ENCODE peak calls at places on chromosomes 1 and 21, in five cellular contexts. One of them, this sample, is unnamed.
A peak's percentile ranks its signal among the peaks of the same experiment; 100 is the strongest.

GRCh38 chr1:39036678-39037077 is 10.5 kb downstream of the NDUFS5 start:
- DNase-seq in HL-60: no peak
- DNase-seq in GM12892: no peak
- DNase-seq in K562: no peak
- DNase-seq in stomach: no peak
- DNase-seq in this sample: no peak

GRCh38 chr1:78511334-78511733 is 20.6 kb downstream of the PTGFR start:
- DNase-seq in HL-60: no peak
- DNase-seq in GM12892: no peak
- DNase-seq in K562: no peak
- DNase-seq in stomach: no peak
- DNase-seq in this sample: no peak

GRCh38 chr1:234943801-234944402 is 184.7 kb downstream of the TOMM20 start:
- DNase-seq in HL-60: no peak
- DNase-seq in GM12892: no peak
- DNase-seq in K562: no peak
- DNase-seq in stomach: no peak
- DNase-seq in this sample: no peak

GRCh38 chr1:98870959-98871903 is 133.4 kb downstream of the PLPPR5 start:
- DNase-seq in HL-60: peak; percentile 67
- DNase-seq in GM12892: no peak
- DNase-seq in K562: no peak
- DNase-seq in stomach: no peak
- DNase-seq in this sample: no peak

GRCh38 chr1:43935711-43936427 is 2.3 kb downstream of the ARTN start:
- DNase-seq in HL-60: no peak
- DNase-seq in GM12892: no peak
- DNase-seq in K562: no peak
- DNase-seq in stomach: peak; percentile 48
- DNase-seq in this sample: peak; percentile 69

GRCh38 chr21:18251065-18251464 is 6.4 kb downstream of the CHODL start:
- DNase-seq in HL-60: no peak
- DNase-seq in GM12892: no peak
- DNase-seq in K562: no peak
- DNase-seq in stomach: no peak
- DNase-seq in this sample: no peak

GRCh38 chr1:206445116-206445515 is 25.2 kb upstream of the IKBKE start:
- DNase-seq in HL-60: no peak
- DNase-seq in GM12892: no peak
- DNase-seq in K562: no peak
- DNase-seq in stomach: no peak
- DNase-seq in this sample: no peak

GRCh38 chr21:18275740-18276139 is 31.1 kb downstream of the CHODL start:
- DNase-seq in HL-60: no peak
- DNase-seq in GM12892: no peak
- DNase-seq in K562: no peak
- DNase-seq in stomach: no peak
- DNase-seq in this sample: no peak

GRCh38 chr1:108627256-108627655 is 33.6 kb downstream of the HENMT1 start:
- DNase-seq in HL-60: no peak
- DNase-seq in GM12892: no peak
- DNase-seq in K562: no peak
- DNase-seq in stomach: no peak
- DNase-seq in this sample: no peak
- TF ChIP-seq POLR2AphosphoS5 in HL-60: no peak
- TF ChIP-seq POLR2AphosphoS5 in GM12892: no peak
- TF ChIP-seq POLR2AphosphoS5 in K562: no peak
- TF ChIP-seq POLR2AphosphoS5 in stomach: no peak
- TF ChIP-seq POLR2AphosphoS5 in this sample: no peak

GRCh38 chr1:226109829-226110248 is 47.3 kb downstream of the H3-3A start:
- DNase-seq in HL-60: peak; percentile 70
- DNase-seq in GM12892: peak; percentile 97
- DNase-seq in K562: peak; percentile 95
- DNase-seq in stomach: peak; percentile 88
- DNase-seq in this sample: peak; percentile 87
- TF ChIP-seq POLR2AphosphoS5 in HL-60: no peak
- TF ChIP-seq POLR2AphosphoS5 in GM12892: no peak
- TF ChIP-seq POLR2AphosphoS5 in K562: peak; percentile 52
- TF ChIP-seq POLR2AphosphoS5 in stomach: peak; percentile 39
- TF ChIP-seq POLR2AphosphoS5 in this sample: peak; percentile 65

DNA sequence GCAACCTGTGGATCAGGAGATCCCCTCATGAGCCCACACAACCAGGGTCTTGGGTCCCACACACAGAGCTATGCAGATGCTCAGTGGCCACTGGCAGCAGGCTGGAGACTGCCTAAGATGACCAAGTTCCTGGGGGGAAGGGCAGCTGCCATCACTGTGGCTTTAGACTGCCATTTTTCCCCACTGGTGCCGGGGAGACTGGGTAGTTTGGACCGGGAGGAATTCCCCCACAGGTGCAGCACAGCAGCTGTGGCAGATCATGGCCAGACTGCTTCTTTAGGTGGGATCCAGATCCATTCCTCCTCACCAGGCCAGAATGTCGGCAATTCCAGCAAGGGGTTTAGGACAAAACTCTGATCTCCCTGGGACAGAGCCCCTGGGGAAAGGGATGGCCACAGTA is 45.7 kb upstream of the HIVEP3 start:
- DNase-seq in HL-60: no peak
- DNase-seq in GM12892: no peak
- DNase-seq in K562: no peak
- DNase-seq in stomach: no peak
- DNase-seq in this sample: no peak
- TF ChIP-seq POLR2AphosphoS5 in HL-60: no peak
- TF ChIP-seq POLR2AphosphoS5 in GM12892: no peak
- TF ChIP-seq POLR2AphosphoS5 in K562: no peak
- TF ChIP-seq POLR2AphosphoS5 in stomach: no peak
- TF ChIP-seq POLR2AphosphoS5 in this sample: no peak

GRCh38 chr1:54221113-54221834 is 21.3 kb downstream of the MRPL37 start:
- DNase-seq in HL-60: no peak
- DNase-seq in GM12892: no peak
- DNase-seq in K562: no peak
- DNase-seq in stomach: no peak
- DNase-seq in this sample: no peak
- TF ChIP-seq POLR2AphosphoS5 in HL-60: no peak
- TF ChIP-seq POLR2AphosphoS5 in GM12892: peak; percentile 57
- TF ChIP-seq POLR2AphosphoS5 in K562: no peak
- TF ChIP-seq POLR2AphosphoS5 in stomach: no peak
- TF ChIP-seq POLR2AphosphoS5 in this sample: no peak

GRCh38 chr1:219385786-219386427 is 212.2 kb downstream of the LYPLAL1 start:
- DNase-seq in HL-60: peak; percentile 1
- DNase-seq in GM12892: peak; percentile 18
- DNase-seq in K562: peak; percentile 58
- DNase-seq in stomach: no peak
- DNase-seq in this sample: no peak
- TF ChIP-seq POLR2AphosphoS5 in HL-60: no peak
- TF ChIP-seq POLR2AphosphoS5 in GM12892: no peak
- TF ChIP-seq POLR2AphosphoS5 in K562: no peak
- TF ChIP-seq POLR2AphosphoS5 in stomach: no peak
- TF ChIP-seq POLR2AphosphoS5 in this sample: no peak

GRCh38 chr1:223081181-223081994 is 61.7 kb downstream of the TLR5 start:
- DNase-seq in HL-60: peak; percentile 22
- DNase-seq in GM12892: peak; percentile 73
- DNase-seq in K562: peak; percentile 87
- DNase-seq in stomach: peak; percentile 86
- DNase-seq in this sample: peak; percentile 86
- TF ChIP-seq POLR2AphosphoS5 in HL-60: no peak
- TF ChIP-seq POLR2AphosphoS5 in GM12892: no peak
- TF ChIP-seq POLR2AphosphoS5 in K562: no peak
- TF ChIP-seq POLR2AphosphoS5 in stomach: peak; percentile 67
- TF ChIP-seq POLR2AphosphoS5 in this sample: peak; percentile 54

GRCh38 chr21:42233067-42233981 is 14.4 kb downstream of the ABCG1 start:
- DNase-seq in HL-60: peak; percentile 78
- DNase-seq in GM12892: peak; percentile 71
- DNase-seq in K562: peak; percentile 45
- DNase-seq in stomach: peak; percentile 62
- DNase-seq in this sample: no peak
- TF ChIP-seq POLR2AphosphoS5 in HL-60: peak; percentile 54
- TF ChIP-seq POLR2AphosphoS5 in GM12892: peak; percentile 45
- TF ChIP-seq POLR2AphosphoS5 in K562: no peak
- TF ChIP-seq POLR2AphosphoS5 in stomach: peak; percentile 89
- TF ChIP-seq POLR2AphosphoS5 in this sample: peak; percentile 66

GRCh38 chr1:91913018-91913417 is 27.1 kb upstream of the TGFBR3 start:
- DNase-seq in HL-60: no peak
- DNase-seq in GM12892: no peak
- DNase-seq in K562: no peak
- DNase-seq in stomach: no peak
- DNase-seq in this sample: no peak
- TF ChIP-seq POLR2AphosphoS5 in HL-60: no peak
- TF ChIP-seq POLR2AphosphoS5 in GM12892: no peak
- TF ChIP-seq POLR2AphosphoS5 in K562: no peak
- TF ChIP-seq POLR2AphosphoS5 in stomach: no peak
- TF ChIP-seq POLR2AphosphoS5 in this sample: no peak

GRCh38 chr1:160608057-160608456 is 28.8 kb upstream of the CD84 start:
- DNase-seq in HL-60: no peak
- DNase-seq in GM12892: no peak
- DNase-seq in K562: no peak
- DNase-seq in stomach: no peak
- DNase-seq in this sample: no peak

GRCh38 chr1:160610584-160611242 is 31.4 kb upstream of the CD84 start:
- DNase-seq in HL-60: no peak
- DNase-seq in GM12892: no peak
- DNase-seq in K562: no peak
- DNase-seq in stomach: no peak
- DNase-seq in this sample: no peak

GRCh38 chr1:160608514-160608913 is 29.2 kb upstream of the CD84 start:
- DNase-seq in HL-60: no peak
- DNase-seq in GM12892: no peak
- DNase-seq in K562: no peak
- DNase-seq in stomach: no peak
- DNase-seq in this sample: no peak

GRCh38 chr1:160607051-160608032 is 28.0 kb upstream of the CD84 start:
- DNase-seq in HL-60: peak; percentile 38
- DNase-seq in GM12892: no peak
- DNase-seq in K562: peak; percentile 74
- DNase-seq in stomach: peak; percentile 60
- DNase-seq in this sample: no peak

DNA sequence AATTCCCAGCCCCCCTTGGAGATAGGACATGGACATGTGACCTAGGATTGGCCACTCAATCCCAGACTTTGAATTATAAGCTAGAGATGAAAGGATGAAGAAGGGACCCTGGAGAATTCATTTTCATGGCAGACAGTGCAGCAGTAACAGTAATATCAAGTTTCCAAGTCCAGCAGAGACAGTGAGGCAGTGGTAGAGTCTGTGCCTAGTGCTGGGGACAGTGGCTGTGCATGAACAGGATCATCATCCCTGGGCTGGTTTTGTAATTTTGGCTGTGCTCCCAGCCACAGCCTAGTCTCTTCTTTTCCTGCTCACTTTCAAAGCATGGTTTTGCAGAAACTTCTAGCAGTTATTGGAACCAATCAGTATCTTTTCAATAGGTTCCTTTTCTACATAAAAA is 29.6 kb upstream of the CD84 start:
- DNase-seq in HL-60: no peak
- DNase-seq in GM12892: no peak
- DNase-seq in K562: no peak
- DNase-seq in stomach: no peak
- DNase-seq in this sample: no peak
- TF ChIP-seq POLR2AphosphoS5 in HL-60: no peak
- TF ChIP-seq POLR2AphosphoS5 in GM12892: peak; percentile 23
- TF ChIP-seq POLR2AphosphoS5 in K562: no peak
- TF ChIP-seq POLR2AphosphoS5 in stomach: no peak
- TF ChIP-seq POLR2AphosphoS5 in this sample: no peak

GRCh38 chr1:21871943-21872342 is 59.9 kb downstream of the LDLRAD2 start:
- DNase-seq in HL-60: no peak
- DNase-seq in GM12892: no peak
- DNase-seq in K562: no peak
- DNase-seq in stomach: no peak
- DNase-seq in this sample: no peak
- TF ChIP-seq POLR2AphosphoS5 in HL-60: no peak
- TF ChIP-seq POLR2AphosphoS5 in GM12892: no peak
- TF ChIP-seq POLR2AphosphoS5 in K562: no peak
- TF ChIP-seq POLR2AphosphoS5 in stomach: no peak
- TF ChIP-seq POLR2AphosphoS5 in this sample: no peak